ENCODE peak calls at places on chromosome 22, in ten cellular contexts. One of them, this sample, is unnamed.

GRCh38 chr22:28179392-28179791 is 260.3 kb upstream of the PITPNB start:
- DNase-seq in stomach: no peak
- DNase-seq in body of pancreas: no peak
- DNase-seq in IMR-90: no peak
- DNase-seq in A549: no peak
- DNase-seq in upper lobe of left lung: no peak
- DNase-seq in right lobe of liver: no peak
- DNase-seq in lower leg skin: no peak
- DNase-seq in endothelial cell of umbilical vein: no peak
- DNase-seq in heart left ventricle: no peak
- DNase-seq in this sample: no peak

GRCh38 chr22:28846994-28847393 is 36.4 kb upstream of the ZNRF3 start:
- DNase-seq in stomach: no peak
- DNase-seq in body of pancreas: no peak
- DNase-seq in IMR-90: no peak
- DNase-seq in A549: no peak
- DNase-seq in upper lobe of left lung: no peak
- DNase-seq in right lobe of liver: no peak
- DNase-seq in lower leg skin: no peak
- DNase-seq in endothelial cell of umbilical vein: no peak
- DNase-seq in heart left ventricle: no peak
- DNase-seq in this sample: no peak

GRCh38 chr22:45579306-45579705 is 76.6 kb downstream of the FBLN1 start:
- DNase-seq in stomach: no peak
- DNase-seq in body of pancreas: no peak
- DNase-seq in IMR-90: no peak
- DNase-seq in A549: no peak
- DNase-seq in upper lobe of left lung: no peak
- DNase-seq in right lobe of liver: no peak
- DNase-seq in lower leg skin: no peak
- DNase-seq in endothelial cell of umbilical vein: no peak
- DNase-seq in heart left ventricle: no peak
- DNase-seq in this sample: no peak

GRCh38 chr22:48350456-48350855 is 1477.2 kb downstream of the BRD1 start:
- DNase-seq in stomach: no peak
- DNase-seq in body of pancreas: no peak
- DNase-seq in IMR-90: no peak
- DNase-seq in A549: no peak
- DNase-seq in upper lobe of left lung: no peak
- DNase-seq in right lobe of liver: peak
- DNase-seq in lower leg skin: no peak
- DNase-seq in endothelial cell of umbilical vein: no peak
- DNase-seq in heart left ventricle: no peak
- DNase-seq in this sample: no peak

GRCh38 chr22:39359659-39360195 is 9.9 kb downstream of the SYNGR1 start:
- DNase-seq in stomach: no peak
- DNase-seq in body of pancreas: no peak
- DNase-seq in IMR-90: no peak
- DNase-seq in A549: no peak
- DNase-seq in upper lobe of left lung: no peak
- DNase-seq in right lobe of liver: no peak
- DNase-seq in lower leg skin: no peak
- DNase-seq in endothelial cell of umbilical vein: no peak
- DNase-seq in heart left ventricle: no peak
- DNase-seq in this sample: no peak

GRCh38 chr22:41401781-41402648 is 20.3 kb downstream of the TEF start:
- DNase-seq in stomach: peak
- DNase-seq in body of pancreas: peak
- DNase-seq in IMR-90: peak
- DNase-seq in A549: peak
- DNase-seq in upper lobe of left lung: peak
- DNase-seq in right lobe of liver: peak
- DNase-seq in lower leg skin: no peak
- DNase-seq in endothelial cell of umbilical vein: peak
- DNase-seq in heart left ventricle: peak
- DNase-seq in this sample: no peak

GRCh38 chr22:45477366-45478107 is 25.1 kb upstream of the FBLN1 start:
- DNase-seq in stomach: no peak
- DNase-seq in body of pancreas: no peak
- DNase-seq in IMR-90: no peak
- DNase-seq in A549: no peak
- DNase-seq in upper lobe of left lung: no peak
- DNase-seq in right lobe of liver: no peak
- DNase-seq in lower leg skin: no peak
- DNase-seq in endothelial cell of umbilical vein: no peak
- DNase-seq in heart left ventricle: no peak
- DNase-seq in this sample: no peak

GRCh38 chr22:42296381-42296853 is 26.0 kb upstream of the TCF20 start:
- DNase-seq in stomach: peak
- DNase-seq in body of pancreas: no peak
- DNase-seq in IMR-90: no peak
- DNase-seq in A549: no peak
- DNase-seq in upper lobe of left lung: peak
- DNase-seq in right lobe of liver: no peak
- DNase-seq in lower leg skin: no peak
- DNase-seq in endothelial cell of umbilical vein: no peak
- DNase-seq in heart left ventricle: peak
- DNase-seq in this sample: no peak

GRCh38 chr22:41512421-41513194 is 31.7 kb downstream of the POLR3H start:
- DNase-seq in stomach: no peak
- DNase-seq in body of pancreas: no peak
- DNase-seq in IMR-90: peak
- DNase-seq in A549: peak
- DNase-seq in upper lobe of left lung: no peak
- DNase-seq in right lobe of liver: no peak
- DNase-seq in lower leg skin: no peak
- DNase-seq in endothelial cell of umbilical vein: no peak
- DNase-seq in heart left ventricle: peak
- DNase-seq in this sample: no peak

GRCh38 chr22:44665115-44665514 is 36.9 kb upstream of the PRR5 start:
- DNase-seq in stomach: no peak
- DNase-seq in body of pancreas: no peak
- DNase-seq in IMR-90: no peak
- DNase-seq in A549: no peak
- DNase-seq in upper lobe of left lung: no peak
- DNase-seq in right lobe of liver: no peak
- DNase-seq in lower leg skin: no peak
- DNase-seq in endothelial cell of umbilical vein: no peak
- DNase-seq in heart left ventricle: peak
- DNase-seq in this sample: no peak

GRCh38 chr22:41431656-41432055 is 14.9 kb downstream of the TOB2 start:
- DNase-seq in stomach: no peak
- DNase-seq in body of pancreas: no peak
- DNase-seq in IMR-90: no peak
- DNase-seq in A549: no peak
- DNase-seq in upper lobe of left lung: no peak
- DNase-seq in right lobe of liver: no peak
- DNase-seq in lower leg skin: no peak
- DNase-seq in endothelial cell of umbilical vein: no peak
- DNase-seq in heart left ventricle: no peak
- DNase-seq in this sample: no peak

GRCh38 chr22:21669026-21669425 is 3.2 kb downstream of the PPIL2 start:
- DNase-seq in stomach: no peak
- DNase-seq in body of pancreas: no peak
- DNase-seq in IMR-90: no peak
- DNase-seq in A549: no peak
- DNase-seq in upper lobe of left lung: no peak
- DNase-seq in right lobe of liver: no peak
- DNase-seq in lower leg skin: no peak
- DNase-seq in endothelial cell of umbilical vein: no peak
- DNase-seq in heart left ventricle: no peak
- DNase-seq in this sample: no peak

GRCh38 chr22:21677606-21678443 is 12.0 kb downstream of the PPIL2 start:
- DNase-seq in stomach: no peak
- DNase-seq in body of pancreas: no peak
- DNase-seq in IMR-90: no peak
- DNase-seq in A549: no peak
- DNase-seq in upper lobe of left lung: no peak
- DNase-seq in right lobe of liver: peak
- DNase-seq in lower leg skin: no peak
- DNase-seq in endothelial cell of umbilical vein: no peak
- DNase-seq in heart left ventricle: no peak
- DNase-seq in this sample: no peak

GRCh38 chr22:21672107-21672629 is 6.4 kb downstream of the PPIL2 start:
- DNase-seq in stomach: no peak
- DNase-seq in body of pancreas: no peak
- DNase-seq in IMR-90: no peak
- DNase-seq in A549: no peak
- DNase-seq in upper lobe of left lung: no peak
- DNase-seq in right lobe of liver: no peak
- DNase-seq in lower leg skin: no peak
- DNase-seq in endothelial cell of umbilical vein: no peak
- DNase-seq in heart left ventricle: no peak
- DNase-seq in this sample: no peak

GRCh38 chr22:21674611-21675010 is 8.8 kb downstream of the PPIL2 start:
- DNase-seq in stomach: no peak
- DNase-seq in body of pancreas: no peak
- DNase-seq in IMR-90: no peak
- DNase-seq in A549: no peak
- DNase-seq in upper lobe of left lung: no peak
- DNase-seq in right lobe of liver: no peak
- DNase-seq in lower leg skin: no peak
- DNase-seq in endothelial cell of umbilical vein: no peak
- DNase-seq in heart left ventricle: no peak
- DNase-seq in this sample: no peak

DNA sequence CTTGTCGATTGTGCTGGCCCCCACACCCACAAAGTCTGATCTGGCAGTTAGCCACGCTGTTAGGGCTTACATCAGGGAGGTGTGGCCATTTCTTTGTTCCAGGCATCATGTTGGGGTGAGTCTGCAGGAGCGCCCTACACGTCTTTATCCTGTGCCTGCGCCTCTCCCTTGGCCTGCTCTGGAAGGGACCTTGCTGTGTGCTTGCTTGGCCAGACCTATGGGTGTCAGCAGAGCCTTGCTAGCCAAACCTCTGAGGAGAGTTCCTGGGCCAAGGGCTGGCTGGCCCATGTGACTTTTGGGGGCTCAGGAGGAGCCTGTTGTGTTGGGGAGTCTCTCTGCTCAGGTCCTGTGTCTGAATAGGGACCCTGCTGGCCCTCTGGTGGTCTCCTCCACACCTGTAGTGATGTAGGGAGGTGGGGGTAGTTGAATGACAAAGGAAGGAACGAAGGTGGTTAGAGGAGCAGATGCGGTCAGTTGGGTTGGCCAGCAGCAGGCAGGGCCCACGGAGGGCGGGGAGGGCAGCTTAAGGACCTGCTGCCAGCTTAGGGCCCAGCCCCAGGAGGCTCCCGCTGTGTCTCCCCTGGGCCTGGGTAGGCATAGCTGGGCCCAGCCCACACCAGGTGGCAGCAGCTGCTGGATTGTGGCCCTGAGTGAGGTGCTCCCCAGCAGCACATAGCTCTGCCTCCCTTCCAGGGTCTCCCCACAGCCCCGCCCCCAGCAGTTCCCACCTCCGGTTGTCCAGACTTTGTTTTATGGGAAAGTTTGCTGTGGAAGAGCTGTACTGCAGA is 7.9 kb downstream of the PPIL2 start:
- DNase-seq in stomach: no peak
- DNase-seq in body of pancreas: no peak
- DNase-seq in IMR-90: no peak
- DNase-seq in A549: no peak
- DNase-seq in upper lobe of left lung: no peak
- DNase-seq in right lobe of liver: no peak
- DNase-seq in lower leg skin: no peak
- DNase-seq in endothelial cell of umbilical vein: no peak
- DNase-seq in heart left ventricle: no peak
- DNase-seq in this sample: no peak
- TF ChIP-seq CTCF in stomach: no peak
- TF ChIP-seq CTCF in body of pancreas: no peak
- TF ChIP-seq CTCF in IMR-90: no peak
- TF ChIP-seq CTCF in A549: no peak
- TF ChIP-seq CTCF in upper lobe of left lung: no peak
- TF ChIP-seq CTCF in right lobe of liver: peak
- TF ChIP-seq CTCF in lower leg skin: no peak
- TF ChIP-seq CTCF in endothelial cell of umbilical vein: no peak
- TF ChIP-seq CTCF in heart left ventricle: no peak
- TF ChIP-seq CTCF in this sample: no peak

DNA sequence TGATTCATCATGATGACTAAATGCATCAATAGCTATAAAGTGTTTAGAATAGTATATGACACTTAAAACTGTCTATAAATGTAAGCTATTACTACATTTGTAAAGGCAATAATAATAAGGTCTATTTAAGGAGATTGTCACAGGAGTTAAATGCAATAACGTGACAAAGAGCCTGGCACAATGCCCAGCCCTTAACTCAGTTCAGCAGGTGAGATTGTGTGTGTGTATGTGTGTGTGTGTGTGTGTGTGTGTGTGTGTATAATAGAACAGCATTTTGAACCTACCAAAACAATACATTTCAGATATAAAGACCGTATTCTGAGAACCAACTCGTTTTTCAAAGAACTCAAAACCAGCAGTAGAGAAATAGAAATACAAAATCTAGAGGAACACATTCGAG is 177.5 kb downstream of the MYO18B start:
- DNase-seq in stomach: no peak
- DNase-seq in body of pancreas: no peak
- DNase-seq in IMR-90: no peak
- DNase-seq in A549: no peak
- DNase-seq in upper lobe of left lung: no peak
- DNase-seq in right lobe of liver: no peak
- DNase-seq in lower leg skin: peak
- DNase-seq in endothelial cell of umbilical vein: no peak
- DNase-seq in heart left ventricle: peak
- DNase-seq in this sample: no peak
- TF ChIP-seq POLR2A in stomach: no peak
- TF ChIP-seq POLR2A in body of pancreas: no peak
- TF ChIP-seq POLR2A in IMR-90: no peak
- TF ChIP-seq POLR2A in A549: no peak
- TF ChIP-seq POLR2A in upper lobe of left lung: no peak
- TF ChIP-seq POLR2A in right lobe of liver: no peak
- TF ChIP-seq POLR2A in lower leg skin: no peak
- TF ChIP-seq POLR2A in endothelial cell of umbilical vein: no peak
- TF ChIP-seq POLR2A in heart left ventricle: no peak
- TF ChIP-seq POLR2A in this sample: no peak

DNA sequence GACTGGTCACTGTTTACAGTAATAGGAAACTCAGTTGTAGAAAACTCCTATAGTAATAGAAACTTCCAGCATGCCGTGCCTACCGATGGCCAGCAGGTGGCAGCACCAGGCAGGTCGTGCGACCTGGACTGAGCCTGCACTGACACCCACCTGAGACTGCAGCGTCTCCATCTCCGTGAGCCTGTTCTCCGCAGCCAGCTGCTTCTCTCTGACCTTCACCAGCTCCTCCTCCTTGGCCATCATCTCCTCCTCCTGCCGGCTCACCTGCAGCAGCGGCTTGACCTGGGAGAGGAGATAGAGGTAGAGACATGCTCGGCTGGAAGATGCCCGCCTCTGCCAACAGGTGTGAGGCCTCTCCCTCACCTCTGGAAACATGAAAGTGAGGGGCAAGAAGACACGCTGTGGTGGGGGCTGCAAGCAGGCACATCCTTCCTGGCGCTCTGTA is 48.5 kb downstream of the APOL1 start:
- DNase-seq in stomach: peak
- DNase-seq in body of pancreas: peak
- DNase-seq in IMR-90: peak
- DNase-seq in A549: peak
- DNase-seq in upper lobe of left lung: peak
- DNase-seq in right lobe of liver: peak
- DNase-seq in lower leg skin: peak
- DNase-seq in endothelial cell of umbilical vein: peak
- DNase-seq in heart left ventricle: peak
- DNase-seq in this sample: peak
- H3K4me3 ChIP-seq in stomach: no peak
- H3K4me3 ChIP-seq in body of pancreas: no peak
- H3K4me3 ChIP-seq in IMR-90: no peak
- H3K4me3 ChIP-seq in A549: no peak
- H3K4me3 ChIP-seq in upper lobe of left lung: no peak
- H3K4me3 ChIP-seq in right lobe of liver: no peak
- H3K4me3 ChIP-seq in lower leg skin: no peak
- H3K4me3 ChIP-seq in endothelial cell of umbilical vein: no peak
- H3K4me3 ChIP-seq in heart left ventricle: no peak
- H3K4me3 ChIP-seq in this sample: no peak

GRCh38 chr22:21103633-21104032 is 57.9 kb downstream of the LRRC74B start:
- DNase-seq in stomach: no peak
- DNase-seq in body of pancreas: no peak
- DNase-seq in IMR-90: no peak
- DNase-seq in A549: no peak
- DNase-seq in upper lobe of left lung: peak
- DNase-seq in right lobe of liver: no peak
- DNase-seq in lower leg skin: no peak
- DNase-seq in endothelial cell of umbilical vein: no peak
- DNase-seq in heart left ventricle: no peak
- DNase-seq in this sample: no peak
- TF ChIP-seq CTCF in stomach: no peak
- TF ChIP-seq CTCF in body of pancreas: no peak
- TF ChIP-seq CTCF in IMR-90: no peak
- TF ChIP-seq CTCF in A549: no peak
- TF ChIP-seq CTCF in upper lobe of left lung: no peak
- TF ChIP-seq CTCF in right lobe of liver: no peak
- TF ChIP-seq CTCF in lower leg skin: no peak
- TF ChIP-seq CTCF in endothelial cell of umbilical vein: no peak
- TF ChIP-seq CTCF in heart left ventricle: no peak
- TF ChIP-seq CTCF in this sample: no peak

This sample was measured in tibial nerve.